ENCODE peak calls at places on chromosomes 12 and 14, in four cellular contexts. L is H1, N is A549, O is HepG2. T is an unnamed sample.

GRCh38 chr12:106226884-106227640 is 20.8 kb downstream of the CKAP4 start:
- DNase-seq in N (peak), O (peak), L (no peak), T (no peak)

GRCh38 chr14:50944647-50945413 is 547 bp upstream of the PYGL start:
- DNase-seq in L (no peak), N (peak), O (peak), T (no peak)

GRCh38 chr12:118055144-118055557 is 5.8 kb downstream of the WSB2 start:
- DNase-seq in N (peak), L (peak), O (peak), T (no peak)

GRCh38 chr12:131831021-131831571 is 2.9 kb downstream of the MMP17 start:
- DNase-seq in O (no peak), N (peak), L (no peak), T (no peak)

GRCh38 chr14:21989090-21989489 is 315.5 kb upstream of the OR4E1 start:
- DNase-seq in O (no peak), N (peak), L (no peak), T (no peak)

GRCh38 chr12:52052471-52053186 is 1.4 kb downstream of the NR4A1 start:
- DNase-seq in L (no peak), O (no peak), N (peak), T (no peak)

GRCh38 chr14:20797159-20797558 is 5.5 kb downstream of the RNASE1 start:
- DNase-seq in N (no peak), O (no peak), L (no peak), T (no peak)

GRCh38 chr12:31324116-31324844 is 1.7 kb downstream of the SINHCAF start:
- DNase-seq in N (peak), L (peak), O (peak), T (no peak)

GRCh38 chr14:22465201-22465835 is 123.7 kb downstream of the DAD1 start:
- DNase-seq in O (no peak), N (no peak), L (no peak), T (no peak)

GRCh38 chr14:99042376-99043257 is 229.4 kb downstream of the BCL11B start:
- DNase-seq in L (no peak), N (no peak), O (no peak), T (no peak)

GRCh38 chr12:111367661-111368221 is 1.2 kb downstream of the PHETA1 start:
- DNase-seq in N (peak), O (peak), L (no peak), T (no peak)

GRCh38 chr12:91139981-91140659 is 28.8 kb upstream of the LUM start:
- DNase-seq in N (no peak), L (no peak), O (no peak), T (no peak)

GRCh38 chr14:66974397-66975025 is 214.7 kb upstream of the GARIN2 start:
- DNase-seq in N (peak), L (no peak), O (no peak), T (no peak)

DNA sequence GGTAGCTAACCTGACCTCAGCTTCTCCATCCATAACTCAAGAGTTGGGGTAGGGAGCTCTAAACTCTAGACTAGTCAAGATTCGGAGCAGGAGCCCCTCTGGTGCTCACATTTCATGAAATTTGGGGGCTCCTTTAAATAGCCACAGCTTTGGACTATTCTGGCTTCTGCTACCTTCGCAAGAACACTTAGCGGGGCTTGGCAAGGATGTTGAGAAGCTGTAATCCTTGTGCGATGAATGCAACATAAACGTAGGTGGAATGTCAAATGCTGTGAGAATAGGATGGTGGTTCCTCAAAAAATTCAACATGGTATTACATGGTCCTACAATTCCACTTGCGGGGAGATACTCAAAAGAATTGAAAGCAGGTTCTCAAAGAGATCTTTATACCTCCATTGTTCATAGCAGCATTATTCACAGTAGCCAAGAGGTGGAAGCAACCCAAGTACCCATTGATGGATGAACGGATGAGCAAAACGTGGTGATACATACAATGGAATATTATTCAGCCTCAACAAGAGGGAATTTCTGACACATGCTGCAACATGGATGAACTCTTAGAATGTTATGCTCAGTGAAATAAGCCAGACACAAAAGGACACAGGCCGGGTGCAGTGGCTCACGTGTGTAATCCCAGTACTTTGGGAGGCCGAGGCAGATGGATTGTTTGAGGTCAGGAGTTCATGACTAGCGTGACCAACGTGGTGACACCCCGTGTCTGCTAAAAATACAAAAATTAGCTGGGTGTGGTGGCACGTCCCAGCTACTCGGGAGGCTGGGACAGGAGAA is 73.8 kb downstream of the ACTN1 start:
- DNase-seq in L (no peak), O (no peak), N (no peak), T (no peak)
- H3K27ac ChIP-seq in L (no peak), O (no peak), N (no peak), T (no peak)

DNA sequence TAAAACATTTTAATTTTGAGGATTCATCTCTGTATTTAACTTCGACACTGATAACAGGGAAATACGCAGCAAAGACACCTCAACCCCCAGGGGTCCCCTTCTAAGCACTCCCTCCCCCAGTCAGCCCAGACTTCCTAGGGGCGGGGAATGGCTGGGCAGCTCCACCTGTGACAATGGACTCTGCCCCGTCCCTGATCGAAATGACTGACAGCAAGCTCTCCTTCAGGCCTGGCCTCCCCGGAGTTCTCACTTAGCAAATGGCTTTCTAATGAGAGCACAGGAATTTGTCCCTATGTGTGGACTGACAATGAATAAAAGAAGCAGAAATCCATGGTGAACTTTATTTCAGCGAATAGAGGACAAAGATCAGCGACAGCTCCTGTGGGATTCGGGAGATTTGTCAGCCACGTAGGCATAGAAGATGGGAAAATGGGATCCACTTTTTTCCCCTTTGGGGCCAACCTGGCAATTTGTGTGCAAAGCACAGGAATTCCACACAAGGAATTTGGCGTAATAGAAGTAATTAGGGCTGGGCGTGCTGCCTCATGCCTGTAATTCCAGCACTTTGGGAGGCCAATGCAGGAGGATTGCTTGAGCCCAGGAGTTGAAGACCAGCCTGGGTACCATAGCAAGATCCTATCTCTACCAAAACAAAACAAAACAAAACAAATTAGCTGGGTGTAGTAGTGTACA is 63.8 kb downstream of the TNFAIP2 start:
- DNase-seq in L (no peak), O (peak), N (no peak), T (no peak)
- TF ChIP-seq KDM1A in L (no peak), O (no peak), N (no peak), T (no peak)

GRCh38 chr12:116150452-116150851 is 127.0 kb downstream of the MED13L start:
- DNase-seq in L (no peak), O (no peak), N (no peak), T (no peak)
- H3K27ac ChIP-seq in L (no peak), O (no peak), N (no peak), T (no peak)

GRCh38 chr12:10645910-10646309 is 27.9 kb downstream of the STYK1 start:
- DNase-seq in L (no peak), O (no peak), N (no peak), T (no peak)

GRCh38 chr12:10638728-10639127 is 25.3 kb upstream of the MAGOHB start:
- DNase-seq in L (no peak), N (no peak), O (no peak), T (no peak)

GRCh38 chr12:10636611-10637010 is 23.2 kb upstream of the MAGOHB start:
- DNase-seq in O (no peak), L (no peak), N (no peak), T (no peak)

GRCh38 chr12:10636124-10636523 is 22.7 kb upstream of the MAGOHB start:
- DNase-seq in O (no peak), N (no peak), L (no peak), T (no peak)

DNA sequence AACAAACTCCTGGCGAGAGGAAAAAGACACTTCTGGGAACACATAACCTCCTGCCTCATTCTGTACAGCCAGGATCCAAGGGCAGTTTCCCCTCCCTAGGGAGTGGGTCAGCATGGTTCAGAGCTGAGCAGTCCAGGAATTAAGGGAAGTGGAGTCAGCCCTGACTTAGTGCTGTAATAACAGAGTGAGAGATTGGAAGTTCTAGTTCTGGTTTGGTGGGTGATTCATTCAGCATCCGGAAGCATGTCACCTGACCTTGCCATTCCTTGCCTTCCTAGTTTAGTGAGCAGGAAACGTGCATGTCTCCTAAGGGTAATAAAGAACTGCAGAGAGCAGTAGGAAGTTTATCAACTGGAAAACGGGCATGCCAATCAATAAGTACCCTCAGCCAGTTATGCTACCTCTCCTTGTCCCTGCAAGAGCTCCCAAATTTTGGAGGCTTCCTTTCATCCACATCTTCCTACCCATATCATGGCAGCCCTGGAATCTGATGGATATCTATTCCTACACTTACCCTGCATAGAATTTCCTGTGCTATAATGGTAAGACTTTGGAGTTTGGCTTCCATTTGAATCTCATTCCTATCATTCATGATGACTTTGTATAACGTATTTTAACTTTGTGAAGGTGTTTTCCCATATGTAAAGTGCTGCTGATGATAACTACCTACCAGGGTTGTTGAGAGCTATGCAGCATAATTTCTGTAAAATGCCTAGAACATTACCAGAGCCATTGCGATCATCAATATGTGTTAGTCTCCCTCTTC is 28.5 kb upstream of the MAGOHB start:
- DNase-seq in O (no peak), N (no peak), L (no peak), T (no peak)
- TF ChIP-seq KDM1A in O (no peak), N (no peak), L (no peak), T (no peak)

GRCh38 chr14:64971890-64972785 is at the start of gene RAB15:
- DNase-seq in O (no peak), N (peak), L (no peak), T (no peak)
- H3K27ac ChIP-seq in O (no peak), N (peak), L (no peak), T (no peak)

GRCh38 chr12:54004841-54005530 is 3.8 kb upstream of the HOXC8 start:
- DNase-seq in O (no peak), N (no peak), L (no peak), T (no peak)
- TF ChIP-seq KDM1A in O (no peak), N (no peak), L (no peak), T (no peak)

GRCh38 chr12:122052285-122052684 is 26.3 kb upstream of the MLXIP start:
- DNase-seq in O (no peak), L (no peak), N (no peak), T (no peak)
- H3K27ac ChIP-seq in O (no peak), L (no peak), N (peak), T (no peak)

GRCh38 chr12:15831315-15831993 is 42.3 kb upstream of the EPS8 start:
- DNase-seq in L (no peak), O (no peak), N (no peak), T (no peak)

GRCh38 chr12:15827136-15827535 is 37.9 kb upstream of the EPS8 start:
- DNase-seq in L (no peak), N (no peak), O (no peak), T (no peak)

GRCh38 chr12:15829949-15830348 is 40.8 kb upstream of the EPS8 start:
- DNase-seq in L (no peak), O (no peak), N (no peak), T (no peak)

GRCh38 chr12:15829255-15829654 is 40.1 kb upstream of the EPS8 start:
- DNase-seq in L (no peak), N (no peak), O (no peak), T (no peak)

DNA sequence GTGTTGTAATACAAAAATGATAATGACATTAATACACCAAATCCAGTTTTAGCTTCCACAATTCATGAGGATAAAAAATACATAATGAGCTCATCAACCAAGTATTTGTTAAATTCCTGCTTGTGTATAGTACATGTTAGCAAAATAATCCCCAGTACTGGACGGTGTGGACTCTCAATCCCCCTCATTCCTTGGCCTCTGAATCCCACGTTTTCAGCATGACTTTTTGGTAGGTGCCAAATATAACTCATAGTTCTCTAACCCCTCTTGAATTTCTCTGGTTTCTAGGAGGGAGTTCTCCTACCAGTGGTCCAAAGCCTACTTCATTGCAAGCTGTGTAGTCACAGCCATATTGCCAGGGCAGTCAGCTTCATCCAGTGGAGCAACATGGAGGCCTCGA is 41.4 kb upstream of the EPS8 start:
- DNase-seq in N (no peak), O (no peak), L (no peak), T (no peak)
- TF ChIP-seq KDM1A in N (no peak), O (no peak), L (no peak), T (no peak)

GRCh38 chr12:110004598-110004997 is 5.4 kb downstream of the ANKRD13A start:
- DNase-seq in L (no peak), O (no peak), N (no peak), T (peak)

GRCh38 chr12:109999983-110000505 is 814 bp downstream of the ANKRD13A start:
- DNase-seq in L (no peak), O (no peak), N (no peak), T (no peak)

GRCh38 chr12:110005319-110005973 is 6.2 kb downstream of the ANKRD13A start:
- DNase-seq in O (no peak), L (no peak), N (no peak), T (no peak)

GRCh38 chr12:110001596-110001995 is 2.4 kb downstream of the ANKRD13A start:
- DNase-seq in N (no peak), O (no peak), L (no peak), T (no peak)

GRCh38 chr12:110002691-110003515 is 3.7 kb downstream of the ANKRD13A start:
- DNase-seq in N (no peak), O (no peak), L (no peak), T (no peak)
- H3K27ac ChIP-seq in N (no peak), O (no peak), L (no peak), T (peak)

T was measured in GM12878.